ENCODE peak calls at places on chromosomes 13 and 19, in ten cellular contexts. P is tibial artery; A is adrenal gland; I is CD8-positive, alpha-beta T cell; O is Caco-2; F is lung; Y is heart left ventricle; X is colonic mucosa; U is pancreas; G is cardiac muscle cell. M is an unnamed sample. For H3K36me3 and H3K27me3, the result is how much of the 10 kb centered on the place peaks cover.

GRCh38 chr13:80084086-80084676 is 256.7 kb downstream of the SPRY2 start:
- DNase-seq in P (no peak), A (peak), I (no peak), O (no peak), F (no peak), Y (no peak), X (no peak), U (no peak), G (peak), M (no peak)

GRCh38 chr19:49781394-49781793 is 14.6 kb downstream of the AP2A1 start:
- DNase-seq in P (no peak), A (no peak), I (no peak), O (no peak), F (no peak), Y (no peak), X (no peak), U (no peak), G (no peak), M (no peak)

GRCh38 chr13:77300176-77301141 is 26.4 kb downstream of the MYCBP2 start:
- DNase-seq in P (no peak), A (no peak), I (no peak), O (no peak), F (no peak), Y (no peak), X (no peak), U (no peak), G (peak), M (no peak)

GRCh38 chr19:39405261-39405912 is 1.3 kb upstream of the ZFP36 start:
- DNase-seq in P (no peak), A (no peak), I (no peak), O (no peak), F (peak), Y (no peak), X (no peak), U (no peak), G (no peak), M (no peak)

GRCh38 chr13:80363890-80364503 is 23.1 kb upstream of the SPRY2 start:
- DNase-seq in P (no peak), A (no peak), I (no peak), O (no peak), F (no peak), Y (no peak), X (no peak), U (no peak), G (peak), M (no peak)

GRCh38 chr13:34164585-34164984 is 346.6 kb downstream of the RFC3 start:
- DNase-seq in P (no peak), A (no peak), I (no peak), O (no peak), F (no peak), Y (no peak), X (no peak), U (peak), G (no peak), M (no peak)

GRCh38 chr13:31485651-31486051 is 253.7 kb upstream of the RXFP2 start:
- DNase-seq in P (no peak), A (no peak), I (no peak), O (peak), F (no peak), Y (no peak), X (no peak), U (no peak), G (peak), M (no peak)

GRCh38 chr13:48741377-48741776 is 87.6 kb downstream of the CYSLTR2 start:
- DNase-seq in P (no peak), A (no peak), I (no peak), O (no peak), F (no peak), Y (no peak), X (no peak), U (peak), G (peak), M (no peak)

GRCh38 chr19:1672769-1673644 is 20.6 kb upstream of the TCF3 start:
- DNase-seq in P (no peak), A (no peak), I (no peak), O (no peak), F (no peak), Y (no peak), X (no peak), U (no peak), G (no peak), M (no peak)

GRCh38 chr19:10219678-10220077 is 11.5 kb downstream of the S1PR2 start:
- DNase-seq in P (no peak), A (no peak), I (peak), O (peak), F (no peak), Y (no peak), X (no peak), U (no peak), G (peak), M (peak)

GRCh38 chr19:4352701-4353121 is 9.3 kb downstream of the MPND start:
- DNase-seq in P (no peak), A (no peak), I (peak), O (no peak), F (no peak), Y (no peak), X (no peak), U (peak), G (peak), M (no peak)

GRCh38 chr19:273393-273792 is 17.8 kb downstream of the PLPP2 start:
- DNase-seq in P (no peak), A (no peak), I (no peak), O (no peak), F (no peak), Y (no peak), X (no peak), U (no peak), G (no peak), M (no peak)

GRCh38 chr19:6069268-6069771 is 41.0 kb downstream of the RFX2 start:
- DNase-seq in P (no peak), A (no peak), I (no peak), O (no peak), F (no peak), Y (peak), X (peak), U (no peak), G (no peak), M (no peak)

GRCh38 chr19:571127-571974 is 1.0 kb upstream of the BSG start:
- DNase-seq in P (no peak), A (peak), I (peak), O (peak), F (peak), Y (peak), X (peak), U (no peak), G (peak), M (peak)

GRCh38 chr19:8580710-8581281 is 3.6 kb upstream of the MYO1F start:
- DNase-seq in P (peak), A (peak), I (peak), O (peak), F (peak), Y (peak), X (peak), U (peak), G (peak), M (peak)

GRCh38 chr13:23889598-23890224 is 511 bp upstream of the MIPEP start:
- DNase-seq in P (no peak), A (no peak), I (no peak), O (no peak), F (no peak), Y (no peak), X (no peak), U (no peak), G (no peak), M (no peak)

GRCh38 chr19:44848036-44848804 is 2.1 kb downstream of the NECTIN2 start:
- DNase-seq in P (peak), A (peak), I (no peak), O (no peak), F (no peak), Y (peak), X (peak), U (no peak), G (peak), M (no peak)

GRCh38 chr19:46818812-46819211 is 30.4 kb upstream of the SLC1A5 start:
- DNase-seq in P (no peak), A (no peak), I (no peak), O (peak), F (no peak), Y (no peak), X (no peak), U (no peak), G (peak), M (peak)

GRCh38 chr19:32877323-32877912 is 7.9 kb upstream of the SLC7A9 start:
- DNase-seq in P (no peak), A (no peak), I (no peak), O (no peak), F (no peak), Y (no peak), X (no peak), U (no peak), G (no peak), M (no peak)

GRCh38 chr13:73754727-73755292 is 379.4 kb downstream of the KLF12 start:
- DNase-seq in P (no peak), A (no peak), I (peak), O (no peak), F (no peak), Y (no peak), X (peak), U (peak), G (peak), M (peak)

GRCh38 chr19:46975011-46975917 is 44.4 kb upstream of the NPAS1 start:
- DNase-seq in P (no peak), A (no peak), I (no peak), O (no peak), F (no peak), Y (no peak), X (no peak), U (no peak), G (peak), M (peak)

GRCh38 chr13:105638446-105638845 is 897.0 kb downstream of the EFNB2 start:
- DNase-seq in P (no peak), A (no peak), I (no peak), O (no peak), F (no peak), Y (no peak), X (no peak), U (no peak), G (no peak), M (no peak)

GRCh38 chr13:27405521-27406134 is 18.8 kb upstream of the GTF3A start:
- DNase-seq in P (no peak), A (no peak), I (no peak), O (no peak), F (no peak), Y (no peak), X (no peak), U (no peak), G (no peak), M (no peak)

GRCh38 chr19:41308450-41309224 is 1.3 kb upstream of the CCDC97 start:
- DNase-seq in P (peak), A (peak), I (peak), O (peak), F (peak), Y (peak), X (peak), U (peak), G (peak), M (peak)

GRCh38 chr19:49933643-49934042 is 4.3 kb upstream of the NUP62 start:
- DNase-seq in P (no peak), A (no peak), I (no peak), O (no peak), F (no peak), Y (no peak), X (no peak), U (no peak), G (no peak), M (no peak)

GRCh38 chr19:58261968-58262921 is 16.5 kb upstream of the ZNF8 start:
- DNase-seq in P (no peak), A (no peak), I (no peak), O (no peak), F (no peak), Y (no peak), X (no peak), U (no peak), G (no peak), M (no peak)
- H3K4me3 ChIP-seq in P (no peak), A (no peak), I (peak), O (no peak), F (no peak), Y (no peak), X (no peak), U (no peak), G (no peak), M (no peak)

DNA sequence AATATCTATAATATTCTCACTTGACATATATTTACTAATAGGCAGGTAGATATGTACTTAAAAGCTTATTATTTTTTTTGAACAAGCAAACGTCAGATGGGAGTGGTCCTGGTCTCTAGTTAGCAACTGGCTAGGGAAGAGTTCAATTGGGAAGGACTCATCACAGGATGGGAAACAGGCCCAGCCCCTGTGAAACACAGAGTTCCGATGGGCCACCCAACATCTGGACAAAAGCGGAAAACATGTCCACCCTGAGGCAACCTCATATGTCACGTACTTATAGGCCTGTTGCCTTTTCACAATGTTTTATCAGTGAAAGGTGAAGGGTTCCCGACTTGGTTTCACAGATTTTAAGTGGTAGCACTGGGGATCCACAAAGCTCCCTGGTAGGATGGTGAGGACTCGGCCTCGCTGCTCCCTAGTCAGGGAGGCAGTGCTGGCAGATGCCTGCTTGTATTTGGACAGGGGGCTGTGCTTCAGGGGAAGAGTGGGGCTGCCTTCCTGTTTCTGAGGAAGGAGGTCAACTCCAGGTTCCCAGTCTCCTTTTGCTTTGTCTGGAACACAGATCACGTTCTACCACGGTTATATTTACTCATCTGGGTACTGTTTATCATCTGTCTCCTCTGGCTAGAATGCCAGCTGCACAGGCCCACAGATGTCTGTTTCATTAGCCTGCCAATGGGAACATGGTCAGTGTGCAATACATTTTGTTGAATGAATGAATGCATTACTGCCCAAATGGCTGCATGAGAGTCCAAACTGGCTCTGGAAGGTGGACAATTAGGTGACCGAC is 49.4 kb upstream of the SLC15A1 start:
- DNase-seq in P (no peak), A (no peak), I (no peak), O (no peak), F (no peak), Y (peak), X (no peak), U (no peak), G (no peak), M (no peak)
- H3K36me3 ChIP-seq in P (under half), A (under half), I (under half), O (under half), F (under half), Y (half or more), X (under half), U (under half), G (under half), M (under half)

DNA sequence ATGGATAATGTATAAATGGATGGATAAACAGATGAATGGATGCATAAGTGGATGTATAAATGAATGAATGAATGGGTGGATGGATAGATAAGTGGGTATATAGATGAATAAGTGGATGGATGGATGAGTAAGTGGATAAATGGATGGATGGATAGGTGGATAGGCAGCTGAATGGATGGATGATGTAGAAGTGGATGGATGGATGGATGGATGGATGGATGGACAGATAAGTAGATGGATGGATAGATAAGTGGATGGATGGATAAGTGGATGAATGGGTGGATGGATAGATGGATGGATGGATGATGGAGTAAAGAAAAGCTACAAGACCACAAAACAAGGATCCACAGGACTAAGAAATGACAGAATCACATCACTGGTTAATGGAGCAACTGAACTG is 9.0 kb upstream of the COMP start:
- DNase-seq in P (no peak), A (no peak), I (no peak), O (no peak), F (no peak), Y (no peak), X (no peak), U (no peak), G (no peak), M (no peak)
- H3K27me3 ChIP-seq in P (half or more), A (under half), I (under half), O (under half), F (under half), Y (under half), X (under half), U (under half), G (half or more), M (under half)

GRCh38 chr13:113015826-113016525 is 47.0 kb downstream of the MCF2L start:
- DNase-seq in P (no peak), A (no peak), I (no peak), O (no peak), F (no peak), Y (no peak), X (no peak), U (no peak), G (no peak), M (no peak)

GRCh38 chr13:113018676-113019465 is 49.9 kb downstream of the MCF2L start:
- DNase-seq in P (no peak), A (no peak), I (no peak), O (no peak), F (no peak), Y (no peak), X (no peak), U (no peak), G (no peak), M (no peak)

GRCh38 chr13:113017506-113018215 is 48.6 kb downstream of the MCF2L start:
- DNase-seq in P (no peak), A (no peak), I (no peak), O (no peak), F (no peak), Y (no peak), X (no peak), U (no peak), G (no peak), M (no peak)

GRCh38 chr13:113014752-113015745 is 46.0 kb downstream of the MCF2L start:
- DNase-seq in P (no peak), A (no peak), I (no peak), O (no peak), F (no peak), Y (no peak), X (no peak), U (no peak), G (no peak), M (no peak)

DNA sequence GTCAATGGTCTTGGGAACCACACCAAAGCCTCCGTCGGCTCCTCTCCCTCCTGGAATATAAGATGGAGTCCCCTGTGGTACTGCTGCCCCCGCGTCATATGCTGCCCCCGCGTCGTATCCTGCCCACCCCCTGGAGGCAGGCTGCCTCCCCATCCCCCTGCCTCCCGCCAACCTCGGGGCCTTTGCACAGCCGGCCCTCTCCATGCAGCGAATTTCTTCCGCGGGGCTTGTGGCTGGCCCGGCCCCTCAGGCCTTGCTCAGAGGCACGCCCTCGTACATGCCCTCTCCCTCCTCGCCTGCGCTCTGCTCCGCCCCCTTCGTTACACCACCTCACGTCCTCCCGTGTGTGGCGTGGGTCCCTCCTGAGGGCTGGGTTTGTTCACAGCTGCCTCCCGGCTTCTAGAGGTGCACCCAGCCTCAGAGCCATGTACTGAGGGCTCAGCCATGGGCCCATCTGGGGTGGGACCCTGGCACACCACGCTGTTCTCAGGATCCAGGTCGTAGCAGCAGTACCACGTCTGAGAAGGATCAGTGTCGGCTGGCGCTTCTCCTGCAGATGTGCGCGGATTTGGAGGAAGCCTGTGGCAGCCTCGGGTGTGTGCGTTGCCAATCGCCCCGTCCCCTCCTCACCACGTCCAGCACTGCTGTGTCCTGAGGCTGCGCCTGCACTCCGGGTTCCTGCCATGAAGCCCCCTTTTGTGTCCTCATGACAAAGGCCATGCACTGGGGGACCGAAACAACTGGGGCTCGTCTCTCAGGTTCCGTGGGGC is 47.7 kb downstream of the MCF2L start:
- DNase-seq in P (no peak), A (no peak), I (no peak), O (no peak), F (no peak), Y (no peak), X (no peak), U (no peak), G (no peak), M (no peak)
- H3K4me3 ChIP-seq in P (no peak), A (no peak), I (no peak), O (no peak), F (no peak), Y (no peak), X (no peak), U (no peak), G (no peak), M (no peak)

DNA sequence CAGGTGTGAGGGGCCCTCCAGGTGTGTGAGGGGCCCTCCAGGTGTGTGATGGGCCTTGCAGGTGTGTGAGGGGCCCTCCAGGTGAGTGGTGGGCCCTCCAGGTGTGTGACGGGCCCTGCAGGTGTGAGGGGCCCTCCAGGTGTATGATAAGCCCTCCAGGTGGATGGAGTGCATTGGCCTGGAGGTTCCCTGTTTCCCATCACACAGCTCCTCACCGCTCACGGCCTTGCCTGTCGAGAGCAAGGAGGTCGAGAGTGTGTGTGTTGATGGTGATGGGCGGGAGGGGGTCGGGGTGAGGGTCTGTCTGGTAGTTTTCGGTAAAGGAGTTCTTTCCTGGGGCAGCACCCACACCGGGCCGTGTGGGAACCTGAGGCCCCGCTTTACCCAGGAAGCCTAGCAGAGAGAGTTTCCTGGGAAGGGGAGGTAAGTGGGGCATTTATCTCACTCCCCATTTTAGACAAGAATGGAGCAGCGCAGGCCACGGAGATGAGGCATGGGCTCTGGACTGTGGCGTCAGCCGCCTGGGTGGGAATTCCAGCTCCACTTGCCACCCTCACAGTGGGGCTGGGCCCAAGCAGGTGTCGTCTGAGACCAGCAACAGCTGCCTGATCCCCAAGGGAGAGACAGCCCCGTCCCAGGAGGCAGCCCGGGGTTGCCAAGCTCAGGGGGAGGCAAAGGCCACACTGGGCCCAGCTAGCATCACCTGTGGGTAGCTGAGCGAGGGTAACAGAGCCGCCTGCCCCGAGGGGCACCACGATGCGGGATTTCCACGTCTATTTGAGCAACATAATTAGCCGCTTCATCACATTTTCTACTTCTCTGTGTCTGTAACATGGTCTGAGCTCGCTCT is 10.9 kb upstream of the GAS6 start:
- DNase-seq in P (no peak), A (no peak), I (no peak), O (no peak), F (no peak), Y (no peak), X (no peak), U (no peak), G (no peak), M (no peak)
- H3K36me3 ChIP-seq in P (under half), A (under half), I (under half), O (under half), F (under half), Y (under half), X (under half), U (under half), G (under half), M (under half)